ENCODE peak calls at places on chromosomes 7 and 10, in ten cellular contexts. X is NCI-H345; G is mucosa of gallbladder; M is activated effector memory CD4-positive, alpha-beta T cell treated with Interleukin-2 at 50 U/mL for 16 hours; N is head of caudate nucleus; H is MCF 10A; Q is NCI-H1092 treated with DMSO at 0.1 percent for 48 hours; A is CD4-positive, alpha-beta T cell; U is sigmoid colon; O is iPS-NIHi11. F is an unnamed sample.

GRCh38 chr10:90451283-90451682 is 406.6 kb downstream of the HTR7 start:
- DNase-seq in H (peak), Q (no peak), X (no peak), A (no peak), G (no peak), U (no peak), N (no peak), O (no peak), M (no peak), F (peak)

GRCh38 chr7:112162161-112163020 is 43.8 kb downstream of the DOCK4 start:
- DNase-seq in M (no peak), H (peak), G (peak), N (peak), O (peak), A (no peak), Q (peak), U (peak), X (peak), F (peak)

GRCh38 chr7:5452937-5453540 is 29.4 kb upstream of the TNRC18 start:
- DNase-seq in U (no peak), M (no peak), Q (no peak), G (no peak), H (no peak), X (no peak), O (peak), A (no peak), N (no peak), F (peak)

GRCh38 chr7:44921607-44922350 is 36.4 kb upstream of the PURB start:
- DNase-seq in H (peak), O (peak), X (peak), U (peak), M (peak), G (peak), A (peak), Q (peak), N (peak), F (peak)

GRCh38 chr10:62108768-62109430 is 159.7 kb downstream of the RTKN2 start:
- DNase-seq in A (no peak), H (no peak), M (no peak), X (no peak), O (no peak), N (no peak), U (no peak), G (no peak), Q (no peak), F (no peak)

GRCh38 chr10:24974978-24975377 is 22.6 kb upstream of the PRTFDC1 start:
- DNase-seq in M (no peak), A (no peak), Q (no peak), X (no peak), N (no peak), O (no peak), U (peak), H (peak), G (peak), F (peak)

GRCh38 chr7:128835790-128836641 is 5.8 kb downstream of the FLNC start:
- DNase-seq in Q (no peak), X (no peak), H (no peak), N (peak), O (no peak), U (peak), A (no peak), G (no peak), M (no peak), F (peak)

GRCh38 chr10:75395955-75396860 is 5.4 kb downstream of the ZNF503 start:
- DNase-seq in O (peak), N (no peak), H (no peak), G (peak), A (no peak), X (no peak), Q (no peak), M (no peak), U (no peak), F (no peak)

GRCh38 chr7:148337166-148337565 is 253.4 kb upstream of the C7orf33 start:
- DNase-seq in M (no peak), H (no peak), A (no peak), U (no peak), G (no peak), X (no peak), N (no peak), O (no peak), Q (no peak), F (no peak)

GRCh38 chr7:40646717-40647116 is 511.9 kb downstream of the SUGCT start:
- DNase-seq in U (no peak), M (no peak), N (no peak), H (no peak), O (no peak), G (no peak), X (no peak), A (no peak), Q (no peak), F (no peak)

GRCh38 chr10:119670717-119671116 is 19.5 kb downstream of the BAG3 start:
- DNase-seq in O (no peak), H (peak), M (no peak), Q (no peak), G (no peak), A (no peak), N (no peak), U (no peak), X (no peak), F (peak)

GRCh38 chr7:159108491-159108890 is 36.2 kb downstream of the VIPR2 start:
- DNase-seq in N (no peak), X (no peak), H (no peak), Q (no peak), U (no peak), G (no peak), A (no peak), O (no peak), M (no peak), F (no peak)

GRCh38 chr7:45130910-45131309 is 19.4 kb upstream of the TBRG4 start:
- DNase-seq in H (no peak), O (no peak), A (no peak), G (no peak), M (no peak), U (no peak), X (peak), N (no peak), Q (no peak), F (no peak)

GRCh38 chr10:93760490-93760889 is 2.8 kb downstream of the LGI1 start:
- DNase-seq in M (no peak), Q (no peak), U (no peak), H (no peak), A (no peak), O (no peak), G (no peak), X (no peak), N (no peak), F (no peak)

GRCh38 chr10:80094236-80094635 is 15.8 kb downstream of the TMEM254 start:
- DNase-seq in N (no peak), M (no peak), H (no peak), G (no peak), O (no peak), U (no peak), Q (no peak), A (no peak), X (no peak), F (no peak)

GRCh38 chr7:136914016-136914415 is 45.6 kb downstream of the CHRM2 start:
- DNase-seq in A (no peak), G (no peak), H (no peak), X (no peak), Q (no peak), N (no peak), O (no peak), U (no peak), M (no peak), F (no peak)

GRCh38 chr7:40579401-40579800 is 444.6 kb downstream of the SUGCT start:
- DNase-seq in U (no peak), X (no peak), N (no peak), A (no peak), Q (no peak), H (no peak), O (no peak), G (no peak), M (no peak), F (peak)